ENCODE peak calls at places on chromosomes 11 and 22, in five cellular contexts. U is CD8-positive, alpha-beta memory T cell; S is fibroblast of villous mesenchyme; N is stimulated activated CD4-positive, alpha-beta T cell treated with anti-CD3 and anti-CD28 coated beads, Interleukin-4, amount 100 ng/mL, for 1 hour; X is dermis microvascular lymphatic vessel endothelial cell. Z is an unnamed sample.

GRCh38 chr11:8070417-8071101 is 10.5 kb upstream of the TUB start:
- DNase-seq in U (no peak), S (peak), N (no peak), X (no peak), Z (no peak)

GRCh38 chr11:132639986-132640385 is 892.3 kb downstream of the OPCML start:
- DNase-seq in U (no peak), S (no peak), N (no peak), X (no peak), Z (no peak)

GRCh38 chr22:46749682-46750529 is 11.9 kb upstream of the CERK start:
- DNase-seq in U (no peak), S (no peak), N (no peak), X (no peak), Z (no peak)

GRCh38 chr11:66985508-66986177 is 10.5 kb downstream of the C11orf86 start:
- DNase-seq in U (no peak), S (no peak), N (no peak), X (no peak), Z (no peak)

GRCh38 chr11:36034572-36035331 is 90.9 kb downstream of the LDLRAD3 start:
- DNase-seq in U (no peak), S (peak), N (no peak), X (no peak), Z (no peak)

GRCh38 chr11:96967616-96968015 is 577.8 kb downstream of the JRKL start:
- DNase-seq in U (no peak), S (peak), N (no peak), X (no peak), Z (no peak)

GRCh38 chr22:27223317-27224177 is 566.2 kb downstream of the MIAT start:
- DNase-seq in U (no peak), S (peak), N (no peak), X (no peak), Z (no peak)

GRCh38 chr11:57214494-57214893 is 22.6 kb downstream of the APLNR start:
- DNase-seq in U (no peak), S (peak), N (no peak), X (no peak), Z (no peak)